ENCODE peak calls at places on chromosome 18, in ten cellular contexts. U is KBM-7; J is stimulated activated CD8-positive, alpha-beta memory T cell treated with anti-CD3 and anti-CD28 coated beads, Interleukin-7, amount 100 ng/mL, for 1 hour; T is mucosa of gallbladder; F is globus pallidus; C is SK-MEL-5; G is NCI-H69; K is heart left ventricle; H is A549; Y is activated naive CD4-positive, alpha-beta T cell treated with Interleukin-2 at 50 U/mL for 16 hours. N is an unnamed sample.

GRCh38 chr18:14747513-14748474 is at the start of gene ANKRD30B:
- DNase-seq in U (no peak), J (no peak), T (no peak), F (no peak), C (no peak), G (no peak), K (no peak), H (no peak), Y (no peak), N (no peak)

GRCh38 chr18:36265035-36265434 is 32.5 kb upstream of the FHOD3 start:
- DNase-seq in U (no peak), J (no peak), T (no peak), F (no peak), C (no peak), G (no peak), K (no peak), H (no peak), Y (no peak), N (no peak)

GRCh38 chr18:65922103-65922502 is 171.3 kb downstream of the CDH7 start:
- DNase-seq in U (no peak), J (no peak), T (no peak), F (no peak), C (no peak), G (no peak), K (no peak), H (no peak), Y (no peak), N (no peak)

GRCh38 chr18:8839285-8839684 is 133.9 kb downstream of the MTCL1 start:
- DNase-seq in U (no peak), J (no peak), T (no peak), F (no peak), C (no peak), G (no peak), K (peak; percentile 34), H (no peak), Y (no peak), N (no peak)

GRCh38 chr18:76412818-76413565 is 82.0 kb downstream of the ZNF516 start:
- DNase-seq in U (no peak), J (no peak), T (no peak), F (no peak), C (no peak), G (no peak), K (no peak), H (no peak), Y (no peak), N (no peak)

GRCh38 chr18:13219576-13219975 is 1.0 kb downstream of the LDLRAD4 start:
- DNase-seq in U (no peak), J (no peak), T (no peak), F (peak; percentile 22), C (no peak), G (peak; percentile 39), K (no peak), H (no peak), Y (no peak), N (no peak)

GRCh38 chr18:4789506-4789905 is 334.4 kb upstream of the DLGAP1 start:
- DNase-seq in U (no peak), J (no peak), T (no peak), F (no peak), C (no peak), G (peak; percentile 35), K (no peak), H (no peak), Y (no peak), N (no peak)

GRCh38 chr18:61741881-61742280 is 150.9 kb downstream of the RNF152 start:
- DNase-seq in U (no peak), J (no peak), T (no peak), F (no peak), C (no peak), G (no peak), K (no peak), H (no peak), Y (no peak), N (no peak)

GRCh38 chr18:3122851-3123250 is 96.9 kb downstream of the MYOM1 start:
- DNase-seq in U (no peak), J (no peak), T (no peak), F (no peak), C (no peak), G (no peak), K (no peak), H (no peak), Y (no peak), N (no peak)

GRCh38 chr18:2256577-2256976 is 314.7 kb downstream of the METTL4 start:
- DNase-seq in U (no peak), J (no peak), T (no peak), F (no peak), C (no peak), G (no peak), K (no peak), H (no peak), Y (no peak), N (no peak)

GRCh38 chr18:46715062-46715461 is 41.8 kb downstream of the ST8SIA5 start:
- DNase-seq in U (no peak), J (no peak), T (no peak), F (no peak), C (no peak), G (no peak), K (no peak), H (no peak), Y (no peak), N (no peak)

GRCh38 chr18:22921762-22922161 is 11.4 kb upstream of the RBBP8 start:
- DNase-seq in U (no peak), J (no peak), T (no peak), F (no peak), C (no peak), G (peak; percentile 89), K (no peak), H (no peak), Y (no peak), N (no peak)

GRCh38 chr18:76544511-76545350 is 49.7 kb upstream of the ZNF516 start:
- DNase-seq in U (no peak), J (no peak), T (no peak), F (no peak), C (no peak), G (peak; percentile 86), K (no peak), H (no peak), Y (no peak), N (no peak)

GRCh38 chr18:34913837-34914755 is 127.1 kb upstream of the MAPRE2 start:
- DNase-seq in U (no peak), J (no peak), T (no peak), F (peak; percentile 89), C (peak; percentile 67), G (peak; percentile 31), K (no peak), H (peak; percentile 82), Y (no peak), N (no peak)

GRCh38 chr18:49560277-49561126 is 1.4 kb upstream of the LIPG start:
- DNase-seq in U (no peak), J (no peak), T (peak; percentile 39), F (no peak), C (no peak), G (peak; percentile 77), K (no peak), H (no peak), Y (no peak), N (peak; percentile 48)

N was measured in HAP-1.